ENCODE peak calls at places on chromosomes 13 and 19, in five cellular contexts. C is IMR-90, O is BE2C, A is body of pancreas, T is cardiac muscle cell. Z is an unnamed sample.

GRCh38 chr19:38793186-38793585 is 4.2 kb downstream of the LGALS7B start:
- DNase-seq in T (no peak), A (no peak), C (peak; percentile 60), O (no peak), Z (no peak)

GRCh38 chr13:59755647-59756290 is 408.0 kb downstream of the DIAPH3 start:
- DNase-seq in T (no peak), A (no peak), O (no peak), C (no peak), Z (no peak)

GRCh38 chr19:20313894-20314293 is 146.9 kb downstream of the ZNF486 start:
- DNase-seq in T (no peak), A (no peak), C (no peak), O (no peak), Z (no peak)

GRCh38 chr13:20136781-20137703 is 23.8 kb downstream of the GJA3 start:
- DNase-seq in T (no peak), O (peak; percentile 56), C (no peak), A (peak; percentile 67), Z (no peak)

GRCh38 chr19:46586294-46586693 is 14.8 kb upstream of the CALM3 start:
- DNase-seq in A (no peak), T (no peak), O (no peak), C (no peak), Z (no peak)

GRCh38 chr19:55597493-55597892 is 1.8 kb downstream of the FIZ1 start:
- DNase-seq in T (no peak), O (no peak), C (no peak), A (no peak), Z (no peak)

GRCh38 chr13:31011193-31011860 is 78.9 kb downstream of the TEX26 start:
- DNase-seq in A (no peak), C (no peak), T (no peak), O (no peak), Z (no peak)

GRCh38 chr13:45737571-45738002 is 35.5 kb downstream of the CBY2 start:
- DNase-seq in A (no peak), T (no peak), O (peak; percentile 36), C (no peak), Z (no peak)

GRCh38 chr13:20053016-20053415 is 94.5 kb downstream of the ZMYM2 start:
- DNase-seq in C (no peak), T (peak; percentile 60), A (no peak), O (no peak), Z (no peak)

GRCh38 chr19:54168174-54168917 is 4.6 kb downstream of the TMC4 start:
- DNase-seq in C (peak; percentile 73), O (peak; percentile 94), A (peak; percentile 91), T (peak; percentile 93), Z (peak; percentile 26)

GRCh38 chr13:99311137-99311536 is 3.9 kb upstream of the GPR183 start:
- DNase-seq in C (peak; percentile 49), A (no peak), T (no peak), O (no peak), Z (no peak)

GRCh38 chr13:104487006-104487405 is 1420.8 kb upstream of the SLC10A2 start:
- DNase-seq in C (no peak), A (no peak), T (no peak), O (no peak), Z (no peak)

GRCh38 chr19:40705362-40705651 is 11.4 kb downstream of the COQ8B start:
- DNase-seq in T (no peak), A (peak; percentile 46), O (no peak), C (no peak), Z (no peak)

GRCh38 chr19:39238209-39238608 is 6.6 kb downstream of the IFNL3 start:
- DNase-seq in T (no peak), A (no peak), C (no peak), O (no peak), Z (no peak)

GRCh38 chr13:46367622-46368327 is 19.3 kb downstream of the RUBCNL start:
- DNase-seq in A (no peak), T (no peak), C (peak; percentile 45), O (no peak), Z (no peak)

GRCh38 chr13:41060723-41061074 is 610 bp upstream of the WBP4 start:
- DNase-seq in O (peak; percentile 88), C (no peak), T (peak; percentile 90), A (peak; percentile 84), Z (peak; percentile 64)

GRCh38 chr19:8515317-8515716 is 1.4 kb upstream of the ZNF414 start:
- DNase-seq in T (no peak), C (no peak), O (no peak), A (no peak), Z (no peak)

GRCh38 chr13:20118268-20119140 is 42.3 kb downstream of the GJA3 start:
- DNase-seq in O (peak; percentile 48), A (peak; percentile 67), C (no peak), T (peak; percentile 36), Z (no peak)

GRCh38 chr13:30752201-30752797 is 17.0 kb downstream of the ALOX5AP start:
- DNase-seq in O (no peak), T (peak; percentile 60), A (peak; percentile 33), C (peak; percentile 50), Z (no peak)

GRCh38 chr19:1690570-1691307 is 38.3 kb upstream of the TCF3 start:
- DNase-seq in A (peak; percentile 32), O (peak; percentile 80), T (peak; percentile 77), C (no peak), Z (no peak)

GRCh38 chr13:113052206-113052605 is 53.4 kb upstream of the F7 start:
- DNase-seq in C (no peak), A (no peak), T (no peak), O (no peak), Z (no peak)

GRCh38 chr13:23563085-23563484 is 7.1 kb upstream of the TNFRSF19 start:
- DNase-seq in C (no peak), A (no peak), O (no peak), T (no peak), Z (no peak)

GRCh38 chr13:75445717-75446529 is 36.0 kb downstream of the TBC1D4 start:
- DNase-seq in O (no peak), T (no peak), A (no peak), C (peak; percentile 34), Z (no peak)

GRCh38 chr19:1214862-1215731 is 9.5 kb downstream of the STK11 start:
- DNase-seq in T (no peak), C (no peak), A (peak; percentile 66), O (peak; percentile 54), Z (no peak)

GRCh38 chr13:96052655-96053002 is 572 bp downstream of the UGGT2 start:
- DNase-seq in C (peak; percentile 83), T (peak; percentile 6), A (no peak), O (no peak), Z (no peak)

DNA sequence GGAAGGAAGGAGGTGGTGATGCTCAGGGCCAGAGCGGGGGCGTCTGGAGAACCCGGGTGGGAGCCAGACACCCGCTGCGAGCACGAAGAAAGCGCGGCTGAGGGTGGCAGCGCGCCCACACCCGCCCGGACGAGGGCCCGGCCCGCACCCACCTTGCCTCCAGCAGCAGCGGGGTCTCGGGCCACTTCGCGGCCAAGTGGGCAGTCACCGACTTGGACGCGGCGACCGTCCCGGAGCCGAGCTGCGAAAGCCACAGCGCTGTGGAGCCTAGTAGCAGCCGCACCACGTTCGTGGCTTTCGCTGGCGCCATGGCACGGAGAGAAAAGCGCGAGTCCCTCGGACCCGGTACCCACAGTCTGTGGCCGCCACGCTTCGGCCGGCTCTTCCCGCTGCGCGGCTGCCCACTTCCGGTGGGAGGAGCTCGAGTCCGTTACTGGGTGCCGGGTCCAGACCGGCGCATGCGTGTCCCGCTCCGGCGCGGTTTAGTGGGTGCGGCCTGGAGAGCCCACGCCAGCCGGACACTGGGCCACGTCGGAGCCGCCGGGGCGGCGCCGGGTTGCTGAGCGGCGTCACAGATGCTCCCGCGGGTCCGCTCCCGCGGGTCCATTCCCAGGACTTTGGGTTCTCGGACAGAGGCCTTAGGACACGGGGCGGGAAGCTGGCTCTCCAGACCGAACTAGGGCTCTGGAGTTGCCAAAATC is at the start of gene UGGT2:
- DNase-seq in O (peak; percentile 97), C (peak; percentile 94), T (peak; percentile 94), A (peak; percentile 96), Z (peak; percentile 72)
- TF ChIP-seq CTCF in O (no peak), C (no peak), T (no peak), A (peak; percentile 28), Z (no peak)

GRCh38 chr19:18008814-18009213 is 844 bp downstream of the ARRDC2 start:
- DNase-seq in C (no peak), A (no peak), T (no peak), O (no peak), Z (no peak)
- H3K4me3 ChIP-seq in C (no peak overlapping the region), A (no peak overlapping the region), T (no peak overlapping the region), O (no peak overlapping the region), Z (no peak overlapping the region)

GRCh38 chr13:32582991-32583390 is 3.3 kb upstream of the PDS5B start:
- DNase-seq in T (no peak), C (no peak), O (no peak), A (no peak), Z (no peak)

GRCh38 chr13:32585625-32586021 is 629 bp upstream of the PDS5B start:
- DNase-seq in C (no peak), O (no peak), T (peak; percentile 22), A (no peak), Z (no peak)

GRCh38 chr13:32582281-32582680 is 4.0 kb upstream of the PDS5B start:
- DNase-seq in C (no peak), A (no peak), O (no peak), T (no peak), Z (no peak)

GRCh38 chr13:32577032-32577431 is 9.2 kb upstream of the PDS5B start:
- DNase-seq in A (no peak), C (no peak), T (no peak), O (no peak), Z (no peak)

DNA sequence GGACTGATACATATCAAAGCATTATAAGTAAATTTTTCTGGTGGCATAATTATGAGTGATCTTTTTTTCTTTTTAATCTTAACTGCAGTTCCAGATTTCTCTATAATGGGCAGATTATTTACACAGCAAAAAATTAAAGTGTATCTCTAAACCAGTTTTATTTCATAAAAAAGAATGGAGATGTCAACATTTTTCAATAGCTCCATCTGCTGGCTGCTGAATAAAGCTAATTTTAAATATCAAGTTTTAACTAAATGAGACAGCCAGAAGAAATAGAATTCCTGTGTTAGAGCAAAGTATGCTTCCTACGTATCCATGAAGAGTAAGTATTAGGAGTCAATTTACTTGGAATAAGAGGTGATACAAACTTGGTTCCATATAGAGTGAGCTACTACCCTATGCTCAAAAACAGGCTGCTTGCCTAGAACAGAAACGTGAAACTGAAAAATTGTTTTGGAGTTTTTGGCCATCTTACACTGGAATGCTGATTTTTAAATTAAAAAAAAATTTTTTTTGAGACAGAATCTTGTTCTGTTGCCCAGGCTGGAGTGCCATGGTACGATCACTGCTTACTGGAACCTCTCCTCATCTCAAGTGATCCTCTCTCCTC is 5.0 kb upstream of the PDS5B start:
- DNase-seq in O (no peak), T (peak; percentile 14), A (no peak), C (peak; percentile 47), Z (no peak)
- TF ChIP-seq CTCF in O (peak; percentile 52), T (peak; percentile 52), A (peak; percentile 50), C (peak; percentile 62), Z (peak; percentile 36)

DNA sequence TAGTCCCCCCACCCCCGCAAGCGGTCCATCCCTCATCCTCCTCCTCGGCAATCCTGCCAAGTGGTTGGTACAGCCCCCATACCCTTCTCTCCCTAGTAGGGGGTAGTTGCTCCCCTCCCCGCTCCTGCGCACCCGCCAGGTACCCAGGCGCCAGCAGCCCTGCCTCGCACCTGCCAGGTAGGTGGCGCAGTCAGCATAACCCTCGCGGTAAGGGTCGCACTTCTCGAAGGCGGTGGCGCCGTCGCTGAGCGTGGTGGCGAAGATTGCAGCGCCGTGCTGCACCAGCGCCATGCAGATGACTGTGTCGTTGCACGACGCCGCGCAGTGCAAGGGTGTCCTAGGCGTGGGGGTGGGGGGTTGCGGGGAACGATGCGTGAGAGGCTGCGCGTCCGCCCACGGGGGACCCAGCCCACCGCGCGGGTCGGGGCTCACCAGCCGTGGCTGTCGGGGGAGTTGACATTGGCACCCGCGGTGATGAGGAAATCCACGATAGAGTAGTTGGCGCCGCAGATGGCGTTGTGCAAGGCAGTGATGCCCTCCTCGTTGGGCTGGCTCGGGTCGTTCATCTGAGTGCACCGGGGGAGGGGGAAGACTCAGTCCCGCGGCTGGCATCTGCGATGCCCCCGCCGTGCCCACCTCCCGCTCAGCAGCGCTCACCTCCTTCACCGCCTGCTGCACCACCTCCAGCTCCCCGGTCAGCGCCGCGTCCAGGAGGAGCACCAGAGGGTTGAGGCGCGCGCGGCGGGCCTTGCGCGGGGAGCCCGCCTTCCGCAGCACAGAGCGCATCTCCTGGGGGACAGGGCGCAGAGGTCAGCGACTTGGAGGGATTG is 15.2 kb upstream of the ERCC2 start:
- DNase-seq in T (no peak), C (no peak), O (no peak), A (no peak), Z (no peak)
- H3K4me3 ChIP-seq in T (no peak overlapping the region), C (no peak overlapping the region), O (no peak overlapping the region), A (no peak overlapping the region), Z (no peak overlapping the region)

Z was measured in GM12864.